ENCODE peak calls at places on chromosomes 6 and 20, in seven cellular contexts. One of them, this sample, is unnamed.

GRCh38 chr20:45545754-45546453 is 1.3 kb downstream of the EPPIN start:
- DNase-seq in amniotic stem cell: no peak
- DNase-seq in stimulated activated CD4-positive, alpha-beta T cell treated with anti-CD3 and anti-CD28 coated beads, TNF-alpha, amount 100 ng/mL, for 4 hours: no peak
- DNase-seq in T-helper 1 cell: no peak
- DNase-seq in fibroblast of lung: peak
- DNase-seq in effector CD4-positive, alpha-beta T cell: no peak
- DNase-seq in CD8-positive, alpha-beta T cell: no peak
- DNase-seq in this sample: no peak

GRCh38 chr6:108175592-108176279 is 9.9 kb downstream of the NR2E1 start:
- DNase-seq in amniotic stem cell: no peak
- DNase-seq in CD8-positive, alpha-beta T cell: no peak
- DNase-seq in T-helper 1 cell: no peak
- DNase-seq in fibroblast of lung: no peak
- DNase-seq in effector CD4-positive, alpha-beta T cell: no peak
- DNase-seq in stimulated activated CD4-positive, alpha-beta T cell treated with anti-CD3 and anti-CD28 coated beads, TNF-alpha, amount 100 ng/mL, for 4 hours: no peak
- DNase-seq in this sample: peak

GRCh38 chr20:46767127-46767761 is 57.8 kb downstream of the SLC2A10 start:
- DNase-seq in T-helper 1 cell: no peak
- DNase-seq in amniotic stem cell: peak
- DNase-seq in fibroblast of lung: peak
- DNase-seq in effector CD4-positive, alpha-beta T cell: no peak
- DNase-seq in stimulated activated CD4-positive, alpha-beta T cell treated with anti-CD3 and anti-CD28 coated beads, TNF-alpha, amount 100 ng/mL, for 4 hours: no peak
- DNase-seq in CD8-positive, alpha-beta T cell: no peak
- DNase-seq in this sample: no peak

GRCh38 chr6:157253699-157254098 is 69.6 kb downstream of the TMEM242 start:
- DNase-seq in CD8-positive, alpha-beta T cell: no peak
- DNase-seq in T-helper 1 cell: no peak
- DNase-seq in fibroblast of lung: no peak
- DNase-seq in amniotic stem cell: no peak
- DNase-seq in stimulated activated CD4-positive, alpha-beta T cell treated with anti-CD3 and anti-CD28 coated beads, TNF-alpha, amount 100 ng/mL, for 4 hours: no peak
- DNase-seq in effector CD4-positive, alpha-beta T cell: no peak
- DNase-seq in this sample: no peak

GRCh38 chr6:15842718-15843117 is 179.9 kb upstream of the DTNBP1 start:
- DNase-seq in CD8-positive, alpha-beta T cell: no peak
- DNase-seq in fibroblast of lung: no peak
- DNase-seq in amniotic stem cell: no peak
- DNase-seq in effector CD4-positive, alpha-beta T cell: no peak
- DNase-seq in T-helper 1 cell: no peak
- DNase-seq in stimulated activated CD4-positive, alpha-beta T cell treated with anti-CD3 and anti-CD28 coated beads, TNF-alpha, amount 100 ng/mL, for 4 hours: no peak
- DNase-seq in this sample: no peak

GRCh38 chr20:34525342-34525708 is 9.1 kb downstream of the DYNLRB1 start:
- DNase-seq in effector CD4-positive, alpha-beta T cell: no peak
- DNase-seq in T-helper 1 cell: no peak
- DNase-seq in CD8-positive, alpha-beta T cell: peak
- DNase-seq in fibroblast of lung: no peak
- DNase-seq in amniotic stem cell: no peak
- DNase-seq in stimulated activated CD4-positive, alpha-beta T cell treated with anti-CD3 and anti-CD28 coated beads, TNF-alpha, amount 100 ng/mL, for 4 hours: no peak
- DNase-seq in this sample: no peak

GRCh38 chr20:33689973-33690372 is 3.8 kb upstream of the E2F1 start:
- DNase-seq in stimulated activated CD4-positive, alpha-beta T cell treated with anti-CD3 and anti-CD28 coated beads, TNF-alpha, amount 100 ng/mL, for 4 hours: no peak
- DNase-seq in amniotic stem cell: no peak
- DNase-seq in effector CD4-positive, alpha-beta T cell: peak
- DNase-seq in CD8-positive, alpha-beta T cell: peak
- DNase-seq in T-helper 1 cell: no peak
- DNase-seq in fibroblast of lung: peak
- DNase-seq in this sample: no peak

GRCh38 chr6:116218172-116218633 is 35.7 kb downstream of the TSPYL4 start:
- DNase-seq in CD8-positive, alpha-beta T cell: no peak
- DNase-seq in T-helper 1 cell: no peak
- DNase-seq in fibroblast of lung: no peak
- DNase-seq in amniotic stem cell: peak
- DNase-seq in effector CD4-positive, alpha-beta T cell: no peak
- DNase-seq in stimulated activated CD4-positive, alpha-beta T cell treated with anti-CD3 and anti-CD28 coated beads, TNF-alpha, amount 100 ng/mL, for 4 hours: no peak
- DNase-seq in this sample: no peak

GRCh38 chr20:48358176-48358575 is 469.6 kb downstream of the PREX1 start:
- DNase-seq in CD8-positive, alpha-beta T cell: no peak
- DNase-seq in stimulated activated CD4-positive, alpha-beta T cell treated with anti-CD3 and anti-CD28 coated beads, TNF-alpha, amount 100 ng/mL, for 4 hours: no peak
- DNase-seq in fibroblast of lung: no peak
- DNase-seq in effector CD4-positive, alpha-beta T cell: no peak
- DNase-seq in T-helper 1 cell: no peak
- DNase-seq in amniotic stem cell: no peak
- DNase-seq in this sample: no peak